ENCODE peak calls at places on chromosomes 11 and 22, in four cellular contexts. J, M, G and F are unnamed samples.
A peak's percentile ranks its signal among the peaks of the same experiment; 100 is the strongest.

GRCh38 chr22:27115816-27116256 is 458.4 kb downstream of the MIAT start:
- DNase-seq in M (no peak), G (peak; percentile 63), J (no peak), F (no peak)

GRCh38 chr11:34546511-34547206 is 33.1 kb upstream of the ELF5 start:
- DNase-seq in J (no peak), G (peak; percentile 16), M (no peak), F (no peak)

GRCh38 chr11:47607380-47607779 is 13.2 kb upstream of the C1QTNF4 start:
- DNase-seq in M (no peak), G (no peak), J (peak; percentile 62), F (no peak)

GRCh38 chr11:73426184-73426845 is 50.1 kb downstream of the RELT start:
- DNase-seq in J (no peak), M (no peak), G (no peak), F (no peak)

GRCh38 chr11:2870955-2871720 is 14.4 kb downstream of the CDKN1C start:
- DNase-seq in M (no peak), J (no peak), G (no peak), F (no peak)

GRCh38 chr11:60938500-60938899 is 13.5 kb downstream of the SLC15A3 start:
- DNase-seq in M (no peak), G (no peak), J (no peak), F (no peak)

GRCh38 chr22:23282089-23282501 is 101.8 kb downstream of the BCR start:
- DNase-seq in G (peak; percentile 99), M (no peak), J (peak; percentile 64), F (peak; percentile 93)

GRCh38 chr11:108788565-108789199 is 123.8 kb downstream of the DDX10 start:
- DNase-seq in J (no peak), G (peak; percentile 50), M (no peak), F (no peak)

GRCh38 chr11:35388054-35388453 is 31.3 kb downstream of the SLC1A2 start:
- DNase-seq in M (no peak), J (no peak), G (no peak), F (no peak)

GRCh38 chr11:13384837-13385417 is 78.1 kb downstream of the BTBD10 start:
- DNase-seq in G (peak; percentile 43), J (no peak), M (no peak), F (peak; percentile 42)

GRCh38 chr22:31106651-31107205 is 640 bp downstream of the SELENOM start:
- DNase-seq in G (peak; percentile 42), M (no peak), J (no peak), F (no peak)

GRCh38 chr22:50601669-50602337 is 1.2 kb downstream of the MAPK8IP2 start:
- DNase-seq in M (no peak), J (no peak), G (no peak), F (no peak)

GRCh38 chr11:35945137-35945518 is 1.3 kb downstream of the LDLRAD3 start:
- DNase-seq in G (no peak), M (no peak), J (no peak), F (no peak)

GRCh38 chr11:60756307-60757032 is at the start of gene MS4A15:
- DNase-seq in G (peak; percentile 30), M (no peak), J (no peak), F (peak; percentile 22)

GRCh38 chr11:109972181-109972715 is 120.9 kb upstream of the ZC3H12C start:
- DNase-seq in J (no peak), G (no peak), M (no peak), F (no peak)

GRCh38 chr11:61007971-61008896 is 36.8 kb downstream of the CD6 start:
- DNase-seq in J (no peak), G (no peak), M (no peak), F (peak; percentile 13)

GRCh38 chr22:48492371-48493320 is 1335.0 kb downstream of the BRD1 start:
- DNase-seq in G (peak; percentile 62), M (no peak), J (peak; percentile 66), F (peak; percentile 36)

GRCh38 chr11:109425554-109425953 is 3.6 kb downstream of the C11orf87 start:
- DNase-seq in G (peak; percentile 21), J (no peak), M (no peak), F (no peak)

GRCh38 chr11:121452609-121453150 is at the start of gene SORL1-AS1:
- DNase-seq in M (peak; percentile 44), J (no peak), G (peak; percentile 39), F (peak; percentile 37)

GRCh38 chr22:43182118-43182517 is 4.8 kb downstream of the TTLL12 start:
- DNase-seq in G (no peak), M (no peak), J (no peak), F (no peak)

GRCh38 chr11:67631427-67631826 is 1.7 kb upstream of the NUDT8 start:
- DNase-seq in G (no peak), J (no peak), M (no peak), F (no peak)

GRCh38 chr11:69263736-69264052 is 30.3 kb upstream of the MYEOV start:
- DNase-seq in M (no peak), J (no peak), G (no peak), F (no peak)

GRCh38 chr11:1888347-1888753 is 3.3 kb downstream of the PRR33 start:
- DNase-seq in M (no peak), J (no peak), G (no peak), F (no peak)

GRCh38 chr22:26901228-26901816 is 243.9 kb downstream of the MIAT start:
- DNase-seq in M (no peak), G (no peak), J (no peak), F (no peak)

GRCh38 chr11:86418929-86419328 is 44.2 kb downstream of the CCDC81 start:
- DNase-seq in J (no peak), M (no peak), G (peak; percentile 50), F (peak; percentile 15)

GRCh38 chr11:73648629-73649046 is 2.3 kb downstream of the PLEKHB1 start:
- DNase-seq in J (no peak), M (no peak), G (no peak), F (no peak)

GRCh38 chr11:65452806-65453490 is 30.4 kb downstream of the NEAT1 start:
- DNase-seq in G (peak; percentile 93), M (no peak), J (peak; percentile 66), F (peak; percentile 60)

GRCh38 chr22:19357270-19358105 is 66.0 kb upstream of the CLTCL1 start:
- DNase-seq in J (no peak), M (no peak), G (no peak), F (no peak)

GRCh38 chr11:69309800-69310280 is 15.9 kb downstream of the MYEOV start:
- DNase-seq in G (no peak), M (no peak), J (no peak), F (no peak)

GRCh38 chr11:61345170-61345610 is 12.2 kb downstream of the TKFC start:
- DNase-seq in G (no peak), M (no peak), J (no peak), F (no peak)

GRCh38 chr11:128492461-128492860 is 94.9 kb downstream of the ETS1 start:
- DNase-seq in M (no peak), J (no peak), G (peak; percentile 71), F (peak; percentile 39)

GRCh38 chr11:78654866-78655265 is 80.2 kb upstream of the NARS2 start:
- DNase-seq in G (no peak), M (no peak), J (no peak), F (no peak)

DNA sequence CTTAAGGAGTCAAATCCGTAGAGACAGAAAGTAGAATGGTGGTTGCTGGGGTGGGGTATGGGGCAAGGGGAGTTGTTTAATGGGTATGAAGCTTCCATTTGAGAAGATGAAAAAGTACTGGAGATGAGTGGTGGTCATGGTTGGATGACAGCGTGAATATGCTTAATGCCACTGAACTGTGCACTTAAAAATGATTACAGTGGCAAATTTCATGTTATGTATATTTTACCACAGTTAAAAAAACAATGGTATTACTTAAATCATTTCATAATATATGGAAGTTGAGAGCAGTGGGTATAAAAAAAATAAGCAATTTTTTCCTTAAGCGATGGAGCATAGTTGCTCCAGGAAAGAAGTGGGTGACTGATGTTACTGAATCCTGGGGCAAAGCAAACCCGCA is 67.1 kb downstream of the C22orf31 start:
- DNase-seq in J (no peak), M (no peak), G (no peak), F (no peak)
- TF ChIP-seq CTCF in J (no peak), M (no peak), G (no peak), F (no peak)

GRCh38 chr11:114262681-114263509 is 33.3 kb upstream of the NNMT start:
- DNase-seq in G (peak; percentile 58), J (peak; percentile 56), M (no peak), F (peak; percentile 62)
- TF ChIP-seq CTCF in G (peak; percentile 66), J (peak; percentile 78), M (peak; percentile 36), F (peak; percentile 60)

DNA sequence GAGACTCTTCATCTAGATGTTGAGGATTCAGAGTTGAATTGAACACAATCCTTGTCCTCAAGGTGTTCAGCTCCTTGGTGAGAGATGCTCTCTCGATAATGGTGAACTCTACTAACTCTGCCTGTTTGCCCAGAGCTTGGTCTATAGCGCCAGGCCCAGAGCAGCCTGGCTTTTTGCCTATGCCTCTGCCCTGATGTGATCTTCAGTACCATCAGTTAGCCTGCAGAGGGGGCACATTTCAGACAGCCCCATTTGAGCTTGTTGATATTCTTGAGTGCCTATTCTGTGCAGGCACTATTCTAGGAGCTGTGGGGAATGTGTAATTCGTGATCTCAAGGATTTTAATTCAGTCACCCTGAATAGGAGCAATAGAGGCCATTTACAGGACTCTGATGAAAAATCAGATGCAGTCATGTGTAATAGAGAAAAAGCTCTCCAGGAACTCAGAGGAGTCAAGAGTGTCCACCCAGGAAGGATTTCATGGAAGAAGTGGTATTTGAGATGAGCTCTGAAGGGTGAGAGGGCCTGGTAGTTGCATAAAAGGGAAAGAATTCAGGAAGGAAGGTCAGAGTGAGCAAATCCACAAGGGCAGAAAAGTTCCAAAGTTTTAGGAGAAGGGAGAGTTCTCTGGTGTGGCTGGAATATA is 19.3 kb downstream of the GTPBP1 start:
- DNase-seq in M (no peak), J (peak; percentile 23), G (peak; percentile 57), F (no peak)
- TF ChIP-seq CTCF in M (peak; percentile 62), J (peak; percentile 31), G (peak; percentile 64), F (peak; percentile 30)

DNA sequence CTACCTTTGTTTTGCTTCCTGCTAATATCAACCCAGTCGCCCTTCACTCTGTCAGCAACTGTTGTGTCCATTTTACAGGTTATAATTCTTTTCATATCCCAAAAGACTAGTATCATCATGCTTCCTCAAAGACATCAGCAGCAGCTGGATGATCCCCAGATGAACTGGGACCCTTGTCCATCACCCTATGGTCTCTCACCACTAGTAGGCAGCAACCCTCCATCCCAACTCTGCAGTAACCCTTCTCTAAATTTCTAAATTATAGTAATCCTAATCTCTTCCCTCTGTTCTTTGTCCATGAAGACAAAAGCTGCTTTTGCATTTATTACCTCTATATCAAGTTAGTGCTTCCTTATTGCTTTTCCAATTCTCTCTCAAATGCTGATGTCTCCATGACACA is 1025.8 kb downstream of the FAM181B start:
- DNase-seq in G (no peak), J (no peak), M (no peak), F (no peak)
- TF ChIP-seq CTCF in G (no peak), J (no peak), M (no peak), F (no peak)

DNA sequence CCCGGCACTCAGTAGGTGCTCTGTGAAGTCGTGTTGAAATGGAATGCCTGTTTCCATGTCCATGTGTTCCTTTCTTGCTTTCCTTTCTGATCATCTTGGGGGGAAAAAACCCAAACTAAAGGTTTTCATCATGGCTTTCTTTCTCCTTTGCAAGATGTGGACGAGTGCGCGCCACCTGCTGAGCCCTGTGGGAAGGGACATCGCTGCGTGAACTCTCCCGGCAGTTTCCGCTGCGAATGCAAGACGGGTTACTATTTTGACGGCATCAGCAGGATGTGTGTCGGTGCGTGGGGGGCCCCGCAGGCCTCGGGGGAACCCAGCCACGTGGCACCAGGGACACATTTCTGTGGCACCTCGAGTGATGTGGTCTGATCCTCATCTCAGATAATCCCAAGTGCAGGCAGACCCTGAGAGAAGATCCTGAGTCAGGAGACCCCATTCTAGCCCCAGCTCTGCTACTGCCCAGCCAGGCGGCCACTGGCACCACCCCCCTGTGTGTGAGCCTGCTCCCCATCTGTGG is 39.4 kb downstream of the FBLN1 start:
- DNase-seq in M (no peak), G (no peak), J (no peak), F (no peak)
- TF ChIP-seq CTCF in M (no peak), G (no peak), J (no peak), F (no peak)

GRCh38 chr11:44658451-44658850 is 68.3 kb upstream of the TSPAN18 start:
- DNase-seq in M (no peak), G (peak; percentile 10), J (no peak), F (no peak)
- TF ChIP-seq CTCF in M (no peak), G (no peak), J (no peak), F (no peak)